ENCODE peak calls at places on chromosomes 4 and X, in four cellular contexts. M is hepatocyte, O is SK-N-SH, F is neural progenitor cell. R is an unnamed sample.
A peak's percentile ranks its signal among the peaks of the same experiment; 100 is the strongest.

GRCh38 chr4:152107736-152108500 is 347.1 kb upstream of the GATB start:
- DNase-seq in O (no peak), M (no peak), F (no peak), R (no peak)

GRCh38 chr4:140901736-140902336 is 145.7 kb upstream of the TBC1D9 start:
- DNase-seq in O (peak; percentile 64), F (no peak), M (no peak), R (peak; percentile 8)

GRCh38 chrX:150692837-150693781 is at the start of gene MTMR1:
- DNase-seq in F (peak; percentile 68), M (peak; percentile 65), O (peak; percentile 84), R (peak; percentile 17)

GRCh38 chr4:23333556-23333945 is 556.3 kb downstream of the PPARGC1A start:
- DNase-seq in M (no peak), O (no peak), F (no peak), R (no peak)

GRCh38 chr4:76035799-76036389 is at the start of gene CXCL11:
- DNase-seq in M (no peak), F (no peak), O (no peak), R (no peak)

GRCh38 chr4:79241846-79242245 is 84.0 kb downstream of the NAA11 start:
- DNase-seq in O (no peak), M (no peak), F (peak; percentile 53), R (peak; percentile 92)

GRCh38 chr4:85777908-85778808 is 303.2 kb downstream of the ARHGAP24 start:
- DNase-seq in F (no peak), M (no peak), O (no peak), R (peak; percentile 29)

GRCh38 chrX:153793291-153793690 is 884 bp downstream of the IDH3G start:
- DNase-seq in M (no peak), F (no peak), O (no peak), R (peak; percentile 11)

DNA sequence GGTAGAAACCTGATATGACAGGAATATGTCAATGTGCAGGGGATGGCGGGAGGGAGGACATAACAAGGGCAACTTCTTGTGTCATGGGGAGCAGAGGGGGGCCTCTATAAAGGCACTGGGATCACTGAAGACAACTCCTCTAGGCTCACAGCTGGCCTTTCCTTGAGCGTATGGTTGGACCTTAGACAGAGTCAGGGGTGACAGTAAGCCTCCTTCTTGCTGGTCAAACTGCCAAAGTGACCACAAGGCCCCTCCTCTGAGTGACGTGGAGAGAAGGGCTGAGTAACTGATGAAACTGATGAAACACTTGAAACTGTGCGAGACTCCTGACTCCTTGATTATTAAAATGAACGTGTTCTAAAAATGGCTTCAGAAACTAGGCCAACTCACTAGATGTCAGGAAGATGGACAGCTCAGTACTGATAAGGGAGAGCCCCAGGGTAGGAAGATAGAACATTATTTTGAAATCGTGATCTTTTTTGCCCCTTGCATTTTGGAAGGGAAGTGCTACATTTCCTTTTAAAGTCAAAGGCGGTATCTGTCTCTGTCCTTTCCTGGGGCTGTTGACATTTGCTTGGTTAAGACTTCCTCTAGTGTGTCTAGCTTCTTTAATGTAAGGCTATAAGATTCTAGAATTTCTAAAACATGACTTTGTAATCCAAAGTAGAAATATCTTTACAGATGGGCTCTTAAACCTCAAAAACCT is 1.6 kb downstream of the RAB33A start:
- DNase-seq in O (no peak), M (no peak), F (no peak), R (no peak)
- H3K4me1 ChIP-seq in O (peaks cover 14% of the 10 kb centered on the region), M (no peaks in the 10 kb centered on the region), F (peaks cover 10% of the 10 kb centered on the region), R (no peaks in the 10 kb centered on the region)

GRCh38 chr4:87078987-87079469 is 141.4 kb downstream of the KLHL8 start:
- DNase-seq in M (no peak), F (no peak), O (no peak), R (no peak)
- H3K4me2 ChIP-seq in M (peak overlapping the region; percentile 30), F (no peak overlapping the region), O (no peak overlapping the region), R (no peak overlapping the region)

DNA sequence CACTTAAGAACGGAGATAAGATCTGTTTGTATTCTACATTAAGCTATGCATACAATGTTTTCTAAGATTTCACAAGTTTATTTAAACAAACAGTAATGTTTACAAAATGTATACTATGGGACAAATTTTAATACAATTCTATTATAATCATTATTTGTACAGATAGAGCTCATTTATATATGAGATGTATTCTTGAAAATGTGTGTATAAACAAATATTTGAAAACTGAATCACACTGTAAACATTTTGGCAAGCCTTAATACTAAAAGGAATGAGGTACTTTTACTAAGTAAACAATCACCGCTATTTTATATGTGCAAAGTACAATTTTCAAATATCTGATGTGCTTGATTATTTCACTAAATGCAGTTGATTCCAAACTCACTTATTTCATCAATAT is 119.2 kb upstream of the MAB21L2 start:
- DNase-seq in M (no peak), F (no peak), O (no peak), R (no peak)
- H3K4me3 ChIP-seq in M (no peak overlapping the region), F (no peak overlapping the region), O (no peak overlapping the region), R (no peak overlapping the region)

GRCh38 chr4:55176497-55176896 is 51.1 kb upstream of the KDR start:
- DNase-seq in M (no peak), O (no peak), F (no peak), R (no peak)
- H3K4me1 ChIP-seq in M (no peaks in the 10 kb centered on the region), O (no peaks in the 10 kb centered on the region), F (peaks cover 8% of the 10 kb centered on the region), R (peaks cover 10% of the 10 kb centered on the region)

DNA sequence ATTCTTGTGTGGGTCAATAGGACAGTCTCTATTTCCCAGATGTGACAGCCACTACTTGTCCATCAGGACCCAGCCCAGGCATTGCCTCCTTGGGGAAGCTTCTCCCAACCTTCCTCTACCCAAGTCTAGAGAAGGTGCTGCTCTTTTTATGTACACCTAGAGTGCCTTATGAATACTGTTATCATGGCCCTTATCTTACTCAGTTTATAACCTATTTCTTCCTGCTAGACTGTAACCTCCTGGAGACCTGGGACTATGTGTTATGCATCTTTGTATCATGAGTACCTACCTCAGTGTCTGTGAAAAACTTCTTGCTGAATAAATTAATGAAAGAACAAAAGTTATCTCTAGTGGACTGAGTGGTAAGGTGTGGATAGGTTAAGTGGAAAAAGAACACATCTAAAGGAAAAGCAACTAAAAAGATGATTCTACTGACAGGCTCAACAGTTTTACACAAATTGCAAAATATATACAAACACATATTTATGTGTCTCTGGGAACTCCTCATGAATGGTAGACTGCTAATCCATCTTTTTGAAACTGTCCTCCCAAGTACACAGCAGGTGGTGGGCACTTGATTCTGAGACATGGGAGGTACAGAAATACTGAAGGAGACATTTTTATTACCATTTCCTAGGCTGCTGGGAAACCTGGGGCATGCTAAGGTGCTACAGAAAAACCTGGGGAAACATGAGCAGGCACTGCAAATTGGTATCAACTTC is 106.6 kb downstream of the SH3RF1 start:
- DNase-seq in F (no peak), M (no peak), O (no peak), R (no peak)
- H3K4me2 ChIP-seq in F (no peak overlapping the region), M (no peak overlapping the region), O (peak overlapping the region; percentile 43), R (no peak overlapping the region)

GRCh38 chrX:6225307-6226052 is 3.2 kb downstream of the NLGN4X start:
- DNase-seq in O (peak; percentile 27), M (no peak), F (peak; percentile 26), R (peak; percentile 21)

GRCh38 chrX:6226646-6227444 is 1.8 kb downstream of the NLGN4X start:
- DNase-seq in F (peak; percentile 48), M (peak; percentile 18), O (peak; percentile 68), R (peak; percentile 39)

GRCh38 chrX:6226053-6226645 is 2.5 kb downstream of the NLGN4X start:
- DNase-seq in M (peak; percentile 22), O (peak; percentile 70), F (peak; percentile 63), R (peak; percentile 71)

GRCh38 chrX:6228720-6229119 is at the start of gene NLGN4X:
- DNase-seq in M (no peak), O (peak; percentile 45), F (peak; percentile 51), R (peak; percentile 87)

DNA sequence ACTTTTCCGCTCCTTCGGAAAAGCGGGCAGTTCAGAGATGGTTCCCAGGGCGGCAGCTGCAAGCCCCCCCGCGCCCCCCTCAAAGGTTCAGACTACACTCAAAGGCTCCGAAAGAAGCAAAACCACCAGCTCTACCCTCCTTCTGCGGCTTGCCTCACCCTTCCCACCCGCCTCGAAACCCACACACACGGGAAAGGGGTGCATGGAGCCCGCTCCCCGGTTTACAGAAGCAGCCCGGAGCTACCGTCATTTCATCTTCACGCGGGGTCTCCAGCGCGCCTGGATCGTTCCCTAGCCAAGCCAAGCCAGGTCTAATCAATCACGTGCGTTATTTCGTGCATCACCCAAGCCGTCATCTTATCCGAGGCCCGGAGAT is 1.2 kb downstream of the NLGN4X start:
- DNase-seq in M (no peak), F (peak; percentile 31), O (peak; percentile 20), R (peak; percentile 23)
- H3K4me3 ChIP-seq in M (peak overlapping the region; percentile 49), F (peak overlapping the region; percentile 80), O (peak overlapping the region; percentile 47), R (peak overlapping the region; percentile 39)

GRCh38 chrX:20362268-20363002 is 95.7 kb upstream of the RPS6KA3 start:
- DNase-seq in F (peak; percentile 1), M (peak; percentile 63), O (no peak), R (peak; percentile 32)
- H3K4me1 ChIP-seq in F (peaks cover 19% of the 10 kb centered on the region), M (peaks cover 7% of the 10 kb centered on the region), O (no peaks in the 10 kb centered on the region), R (peaks cover 2% of the 10 kb centered on the region)

R was measured in mesendoderm.